ENCODE peak calls at places on chromosomes 5 and 9, in eight cellular contexts. U is cardiac muscle cell, K is heart left ventricle, V is AG09319, B is left lung, R is prostate gland, J is progenitor cell of endocrine pancreas, T is dorsolateral prefrontal cortex. F is an unnamed sample.

GRCh38 chr9:88300556-88300955 is 87.7 kb upstream of the SPIN1 start:
- DNase-seq in J (no peak), T (no peak), B (no peak), R (no peak), V (no peak), K (no peak), U (no peak), F (no peak)

GRCh38 chr5:155827949-155828348 is 499.0 kb upstream of the SGCD start:
- DNase-seq in K (no peak), J (no peak), V (no peak), B (no peak), R (no peak), T (no peak), U (no peak), F (no peak)

GRCh38 chr5:43643327-43643726 is 40.3 kb downstream of the NNT start:
- DNase-seq in K (no peak), R (no peak), U (no peak), V (no peak), T (no peak), J (no peak), B (no peak), F (no peak)

GRCh38 chr9:36929350-36929675 is 104.8 kb downstream of the PAX5 start:
- DNase-seq in U (no peak), T (no peak), J (no peak), B (no peak), K (no peak), V (no peak), R (no peak), F (no peak)

GRCh38 chr5:61048534-61048933 is 103.5 kb downstream of the NDUFAF2 start:
- DNase-seq in R (no peak), V (no peak), U (peak; percentile 30), B (no peak), T (no peak), J (no peak), K (no peak), F (no peak)

GRCh38 chr5:138632900-138633489 is 57.8 kb upstream of the HSPA9 start:
- DNase-seq in V (peak; percentile 42), J (no peak), U (peak; percentile 96), K (peak; percentile 74), B (no peak), T (peak; percentile 29), R (no peak), F (peak; percentile 52)

GRCh38 chr5:77636423-77637169 is 1.9 kb downstream of the OTP start:
- DNase-seq in T (no peak), U (no peak), J (no peak), R (no peak), B (peak; percentile 34), V (no peak), K (no peak), F (no peak)

GRCh38 chr5:110021251-110021650 is 331.5 kb downstream of the MAN2A1 start:
- DNase-seq in U (no peak), V (no peak), K (no peak), B (no peak), J (no peak), T (no peak), R (no peak), F (no peak)

GRCh38 chr9:5708414-5708813 is 79.5 kb downstream of the RIC1 start:
- DNase-seq in K (no peak), V (no peak), U (no peak), T (no peak), B (no peak), J (no peak), R (no peak), F (no peak)

GRCh38 chr5:53173083-53173482 is 63.5 kb upstream of the MOCS2 start:
- DNase-seq in R (no peak), K (no peak), U (no peak), T (no peak), J (no peak), B (no peak), V (no peak), F (no peak)

GRCh38 chr5:87413116-87413645 is 451 bp upstream of the CCNH start:
- DNase-seq in V (no peak), B (no peak), T (no peak), J (no peak), U (no peak), R (no peak), K (no peak), F (no peak)

GRCh38 chr5:142295084-142295758 is 29.6 kb downstream of the SPRY4 start:
- DNase-seq in R (no peak), B (no peak), V (no peak), T (no peak), U (peak; percentile 45), J (no peak), K (peak; percentile 73), F (peak; percentile 31)

GRCh38 chr5:33793836-33794549 is 97.8 kb downstream of the ADAMTS12 start:
- DNase-seq in B (no peak), V (no peak), K (no peak), T (no peak), U (peak; percentile 25), J (no peak), R (no peak), F (no peak)

GRCh38 chr5:90983148-90983547 is 400.0 kb downstream of the ARRDC3 start:
- DNase-seq in K (no peak), U (peak; percentile 91), B (no peak), R (no peak), J (no peak), V (no peak), T (no peak), F (no peak)

GRCh38 chr5:131218392-131218791 is 45.5 kb upstream of the CDC42SE2 start:
- DNase-seq in U (no peak), K (no peak), R (no peak), V (no peak), J (no peak), B (no peak), T (no peak), F (no peak)

GRCh38 chr9:137076636-137077009 is 694 bp upstream of the UAP1L1 start:
- DNase-seq in U (no peak), J (no peak), V (no peak), B (no peak), K (no peak), T (no peak), R (no peak), F (no peak)

GRCh38 chr5:110751902-110752762 is 13.3 kb downstream of the SLC25A46 start:
- DNase-seq in V (no peak), J (no peak), B (no peak), U (no peak), T (no peak), K (no peak), R (no peak), F (no peak)

DNA sequence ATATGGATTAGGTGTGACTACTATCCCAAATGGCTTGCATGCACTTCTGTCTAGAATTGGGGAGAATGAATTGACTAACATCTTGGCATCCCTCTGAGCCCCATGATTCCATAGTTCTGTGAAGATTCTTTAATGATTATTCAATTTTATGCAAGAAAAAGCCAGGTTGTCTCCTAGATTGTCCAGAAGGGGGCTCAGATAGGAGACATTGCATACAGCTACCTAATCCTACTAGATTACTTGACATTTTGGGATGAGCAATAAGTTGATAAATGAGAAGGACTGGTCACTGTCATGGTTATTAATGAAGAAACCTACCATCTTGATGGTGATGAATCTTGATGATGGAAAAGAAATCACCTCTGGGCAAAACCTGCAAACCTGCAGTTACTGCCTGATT is 117.0 kb downstream of the CARTPT start:
- DNase-seq in R (no peak), U (peak; percentile 11), V (no peak), J (no peak), T (no peak), B (no peak), K (no peak), F (no peak)
- TF ChIP-seq CTCF in R (no peak), U (peak; percentile 35), V (peak; percentile 17), J (peak; percentile 31), T (peak; percentile 23), B (no peak), K (peak; percentile 6), F (no peak)

GRCh38 chr5:179186092-179186419 is 125.9 kb downstream of the ZNF354C start:
- DNase-seq in R (no peak), V (no peak), T (no peak), J (no peak), K (no peak), B (peak; percentile 46), U (no peak), F (no peak)

GRCh38 chr5:179187681-179188575 is 127.8 kb downstream of the ZNF354C start:
- DNase-seq in T (no peak), V (no peak), K (peak; percentile 18), B (peak; percentile 61), U (no peak), R (no peak), J (no peak), F (no peak)

GRCh38 chr5:179186801-179187200 is 126.6 kb downstream of the ZNF354C start:
- DNase-seq in J (no peak), U (no peak), B (peak; percentile 57), R (no peak), T (no peak), V (no peak), K (peak; percentile 6), F (no peak)

GRCh38 chr5:179188636-179189035 is 128.5 kb downstream of the ZNF354C start:
- DNase-seq in R (no peak), B (peak; percentile 45), K (peak; percentile 13), J (no peak), T (no peak), U (no peak), V (no peak), F (no peak)

DNA sequence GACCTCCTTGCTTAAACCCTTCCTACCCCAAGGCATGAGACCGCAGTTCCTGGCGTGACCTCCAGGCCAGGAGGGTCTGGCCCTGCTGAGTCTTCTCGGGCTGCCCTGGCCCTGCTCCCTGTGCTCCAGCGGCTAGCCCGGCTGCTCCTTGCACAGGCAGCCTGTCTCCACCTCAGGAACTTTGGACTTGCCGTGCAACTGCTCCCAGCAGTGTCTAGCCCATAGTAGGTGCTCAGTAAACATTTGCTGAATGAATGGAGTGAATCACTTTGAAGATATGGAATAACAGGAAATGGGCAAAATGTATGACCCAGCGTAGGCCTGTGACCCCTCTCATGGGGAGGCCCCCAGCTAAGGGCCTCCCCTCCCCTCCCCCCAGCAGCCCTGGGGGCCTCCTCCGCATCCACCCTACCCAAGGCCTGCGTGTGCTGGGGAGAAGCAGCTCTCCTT is 127.1 kb downstream of the ZNF354C start:
- DNase-seq in T (no peak), J (no peak), B (no peak), R (no peak), K (peak; percentile 5), U (no peak), V (no peak), F (no peak)
- TF ChIP-seq CTCF in T (no peak), J (peak; percentile 38), B (no peak), R (no peak), K (no peak), U (peak; percentile 29), V (no peak), F (peak; percentile 32)

DNA sequence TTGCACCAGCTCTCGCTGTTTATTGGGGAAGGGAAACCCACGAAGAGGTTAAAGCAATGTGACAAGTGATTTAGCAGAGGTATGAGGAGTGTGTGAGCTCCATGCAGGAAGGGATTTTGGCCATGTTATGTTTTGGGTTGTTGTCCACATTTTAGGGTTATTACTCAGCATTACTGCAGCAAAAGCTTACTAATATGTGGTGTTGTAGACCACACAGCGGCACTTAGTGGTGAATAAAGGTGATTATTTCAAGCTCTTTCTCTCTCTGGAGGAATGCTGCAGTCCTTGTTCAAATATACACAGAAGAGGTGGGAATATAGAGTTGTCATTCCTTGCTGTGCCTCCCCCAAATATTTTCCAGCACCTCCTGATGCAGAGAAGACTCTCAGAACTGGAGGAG is 29.7 kb upstream of the AKNA start:
- DNase-seq in J (no peak), V (no peak), U (peak; percentile 30), K (no peak), R (no peak), B (no peak), T (no peak), F (no peak)
- TF ChIP-seq CTCF in J (no peak), V (no peak), U (no peak), K (no peak), R (no peak), B (no peak), T (no peak), F (no peak)

GRCh38 chr9:29850664-29851063 is 2277.4 kb upstream of the C9orf72 start:
- DNase-seq in U (no peak), K (no peak), T (no peak), B (no peak), R (no peak), V (no peak), J (no peak), F (no peak)
- TF ChIP-seq CTCF in U (no peak), K (no peak), T (no peak), B (no peak), R (no peak), V (no peak), J (peak; percentile 11), F (no peak)